ENCODE peak calls at places on chromosome 1, in four cellular contexts. T is bronchial epithelial cell, X is HFF-Myc, C is A673. R is an unnamed sample.

GRCh38 chr1:38741341-38741740 is 118.2 kb downstream of the RRAGC start:
- DNase-seq in T (no peak), X (no peak), C (no peak), R (no peak)

GRCh38 chr1:157519451-157519850 is 32.9 kb downstream of the FCRL5 start:
- DNase-seq in T (no peak), X (no peak), C (no peak), R (no peak)

GRCh38 chr1:224542783-224543440 is 73.2 kb upstream of the CNIH3 start:
- DNase-seq in T (peak), X (peak), C (peak), R (no peak)

GRCh38 chr1:182149411-182149965 is 88.0 kb upstream of the ZNF648 start:
- DNase-seq in T (peak), X (peak), C (no peak), R (peak)

GRCh38 chr1:188277771-188278170 is 1449.0 kb downstream of the PLA2G4A start:
- DNase-seq in T (no peak), X (no peak), C (no peak), R (no peak)

GRCh38 chr1:167922023-167922422 is 8.1 kb upstream of the ADCY10 start:
- DNase-seq in T (no peak), X (no peak), C (no peak), R (no peak)

GRCh38 chr1:111063595-111063994 is 76.3 kb downstream of the DRAM2 start:
- DNase-seq in T (peak), X (no peak), C (no peak), R (no peak)

GRCh38 chr1:228158151-228158571 is 7.4 kb upstream of the IBA57 start:
- DNase-seq in T (no peak), X (no peak), C (no peak), R (no peak)

GRCh38 chr1:46582972-46583371 is 21.1 kb downstream of the MKNK1 start:
- DNase-seq in T (no peak), X (no peak), C (no peak), R (no peak)

GRCh38 chr1:186617860-186618780 is 62.1 kb downstream of the PTGS2 start:
- DNase-seq in T (peak), X (no peak), C (peak), R (peak)

DNA sequence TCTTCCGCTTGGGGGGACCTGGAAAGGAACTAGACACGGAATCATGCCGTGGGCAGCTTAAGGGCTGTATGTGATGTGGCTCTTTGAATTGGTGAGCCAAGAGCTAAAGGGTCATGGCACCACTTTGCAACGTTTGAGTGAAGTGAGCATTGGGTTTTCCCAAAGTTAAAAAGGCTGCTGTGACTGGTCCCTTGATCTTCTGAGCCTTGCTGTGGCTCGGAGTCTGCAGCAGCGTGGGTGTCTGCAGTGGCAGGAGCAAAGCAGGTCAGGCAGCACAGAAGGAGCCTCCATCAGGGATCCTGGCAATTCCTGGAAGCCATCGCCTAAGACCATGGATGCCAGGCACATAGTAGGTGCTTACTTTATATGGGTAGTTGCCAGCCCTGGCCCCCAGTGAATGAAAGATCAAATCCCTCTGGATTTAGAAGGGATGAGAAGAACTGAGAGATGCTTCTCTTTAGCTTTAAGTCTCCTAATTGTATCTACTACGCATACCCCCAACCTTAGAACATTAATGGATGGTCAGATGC is 1.8 kb downstream of the SMYD2 start:
- DNase-seq in T (no peak), X (no peak), C (no peak), R (no peak)
- H3K4me3 ChIP-seq in T (peak), X (peak), C (no peak), R (no peak)

GRCh38 chr1:192589813-192590212 is 14.2 kb downstream of the RGS1 start:
- DNase-seq in T (no peak), X (no peak), C (no peak), R (no peak)

GRCh38 chr1:192584951-192585350 is 9.4 kb downstream of the RGS1 start:
- DNase-seq in T (no peak), X (no peak), C (peak), R (no peak)

GRCh38 chr1:192587386-192588276 is 12.1 kb downstream of the RGS1 start:
- DNase-seq in T (no peak), X (no peak), C (no peak), R (no peak)

GRCh38 chr1:192592493-192592892 is 16.9 kb downstream of the RGS1 start:
- DNase-seq in T (no peak), X (no peak), C (no peak), R (no peak)

DNA sequence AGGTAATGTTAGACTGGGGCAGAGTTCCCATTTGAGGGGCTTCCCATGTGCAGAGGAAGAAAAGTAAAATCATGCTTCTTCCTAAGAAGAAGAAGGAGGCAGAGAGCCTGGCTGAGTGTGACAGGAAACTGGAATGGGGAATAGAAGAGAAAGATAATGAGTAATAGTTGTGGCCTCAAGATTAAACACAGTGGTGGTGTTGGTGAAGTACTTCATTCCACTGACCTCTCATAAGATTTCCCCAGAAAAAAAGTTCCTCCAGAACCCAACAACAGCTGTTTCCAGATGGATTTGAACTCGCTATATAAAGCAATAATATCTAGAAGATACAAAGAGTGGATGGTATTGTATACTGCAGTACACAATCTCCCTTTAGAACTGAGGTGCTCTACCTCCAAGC is 13.0 kb downstream of the RGS1 start:
- DNase-seq in T (no peak), X (no peak), C (no peak), R (no peak)
- H3K4me3 ChIP-seq in T (no peak), X (no peak), C (no peak), R (no peak)

GRCh38 chr1:24540051-24540905 is 15.6 kb upstream of the NCMAP start:
- DNase-seq in T (no peak), X (no peak), C (no peak), R (no peak)
- H3K4me3 ChIP-seq in T (no peak), X (no peak), C (no peak), R (no peak)

DNA sequence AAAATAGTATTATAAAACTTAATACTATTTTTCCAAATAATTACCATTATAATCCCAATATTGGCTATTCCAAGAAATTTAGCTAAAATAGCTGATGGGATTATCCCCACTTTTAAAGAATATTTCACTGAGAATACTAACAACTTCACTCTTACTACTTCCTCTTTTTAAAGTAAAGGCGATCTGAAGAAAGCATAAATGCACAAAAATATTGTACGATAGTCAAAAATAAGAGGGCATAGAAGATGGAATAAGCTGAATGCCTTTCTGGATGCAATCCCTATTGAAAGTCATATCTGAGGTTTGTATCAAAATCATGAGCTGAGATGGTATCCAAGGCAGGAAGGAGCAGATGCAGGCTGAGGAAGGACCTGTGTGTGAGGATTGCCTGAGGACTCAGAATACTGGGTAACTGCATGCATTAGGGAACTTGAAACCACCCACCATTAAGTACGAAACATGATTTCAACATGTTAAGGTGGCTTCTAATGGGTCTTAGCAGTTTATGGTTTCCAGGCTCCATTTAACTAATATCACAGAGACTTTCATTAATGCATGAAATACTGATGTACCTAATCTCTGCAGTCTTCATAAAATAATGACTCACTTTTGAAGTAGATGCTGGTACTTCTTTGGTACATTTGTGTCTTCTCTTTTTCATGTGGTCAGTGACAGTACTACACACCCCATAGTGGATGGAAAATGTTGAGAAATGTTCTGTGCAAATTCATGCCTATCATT is 29.6 kb upstream of the RGS1 start:
- DNase-seq in T (no peak), X (no peak), C (peak), R (no peak)
- H3K4me3 ChIP-seq in T (no peak), X (no peak), C (no peak), R (no peak)

DNA sequence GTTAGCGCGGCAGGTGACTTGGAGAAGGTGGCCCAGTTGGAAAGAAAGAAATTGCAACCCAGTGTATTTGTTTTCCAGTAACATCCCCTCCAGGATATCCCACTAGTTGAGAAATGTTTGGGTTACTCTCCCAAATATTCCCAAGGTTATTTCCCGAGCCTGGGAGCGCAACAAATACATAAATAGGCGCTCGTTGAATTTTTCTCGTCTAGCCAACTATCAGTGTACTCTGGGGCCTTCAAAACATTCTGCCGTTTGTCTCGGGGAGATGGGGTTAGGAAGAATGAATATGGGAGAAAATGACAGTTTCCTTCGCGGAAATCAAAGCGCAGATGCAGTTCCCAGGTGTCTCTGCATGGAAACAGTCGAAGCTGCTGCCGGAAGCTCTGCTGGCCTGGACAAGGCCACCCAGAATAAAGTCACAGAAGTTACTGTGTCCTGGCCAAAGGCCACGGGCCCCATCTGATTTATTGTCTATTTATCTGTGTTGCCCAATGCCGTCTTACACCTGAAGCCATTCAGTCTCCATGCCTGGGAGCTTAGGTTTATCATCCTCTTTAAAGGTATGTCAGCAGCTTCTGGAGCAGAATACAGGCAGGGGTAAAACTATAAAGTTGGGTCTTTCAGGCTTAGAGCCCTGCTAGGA is 999 bp downstream of the C1orf115 start:
- DNase-seq in T (no peak), X (no peak), C (no peak), R (no peak)
- H3K4me3 ChIP-seq in T (peak), X (peak), C (no peak), R (peak)

R was measured in stomach.